ENCODE peak calls at places on chromosome 13, in four cellular contexts. S is activated B cell treated with CpG ODN at 0.5 μM for 24 hours, E is AG09309, B is endothelial cell of umbilical vein. K is an unnamed sample.

GRCh38 chr13:34411881-34412280 is 530.2 kb upstream of the NBEA start:
- DNase-seq in E (no peak), S (no peak), B (no peak), K (no peak)

GRCh38 chr13:40452741-40453665 is 213.4 kb downstream of the FOXO1 start:
- DNase-seq in S (no peak), B (no peak), E (no peak), K (no peak)

GRCh38 chr13:49651775-49652690 is 23.7 kb downstream of the ARL11 start:
- DNase-seq in S (no peak), E (no peak), B (no peak), K (no peak)

GRCh38 chr13:46622918-46623256 is 69.9 kb downstream of the LRCH1 start:
- DNase-seq in S (no peak), E (peak; percentile 73), B (no peak), K (no peak)

GRCh38 chr13:41827507-41828213 is 133.2 kb downstream of the VWA8 start:
- DNase-seq in B (peak; percentile 87), S (no peak), E (peak; percentile 80), K (no peak)

GRCh38 chr13:102042746-102043145 is 359.1 kb downstream of the FGF14 start:
- DNase-seq in E (no peak), B (no peak), S (no peak), K (no peak)

GRCh38 chr13:50993908-50994307 is 84.3 kb downstream of the RNASEH2B start:
- DNase-seq in S (no peak), E (no peak), B (no peak), K (no peak)

GRCh38 chr13:113069861-113070805 is 35.5 kb upstream of the F7 start:
- DNase-seq in E (no peak), S (no peak), B (no peak), K (no peak)

GRCh38 chr13:73273276-73273675 is 214.5 kb downstream of the KLF5 start:
- DNase-seq in E (no peak), B (no peak), S (no peak), K (no peak)

GRCh38 chr13:98782654-98783053 is 30.2 kb upstream of the SLC15A1 start:
- DNase-seq in S (no peak), E (no peak), B (no peak), K (no peak)

GRCh38 chr13:85283408-85283807 is 515.8 kb downstream of the SLITRK6 start:
- DNase-seq in S (no peak), B (peak; percentile 10), E (no peak), K (no peak)

GRCh38 chr13:95156208-95156607 is 145.0 kb downstream of the ABCC4 start:
- DNase-seq in B (peak; percentile 50), S (no peak), E (no peak), K (no peak)

GRCh38 chr13:86882107-86882506 is 789.1 kb upstream of the SLITRK5 start:
- DNase-seq in B (no peak), E (no peak), S (no peak), K (no peak)

GRCh38 chr13:37106642-37107041 is 1.2 kb upstream of the CSNK1A1L start:
- DNase-seq in B (no peak), E (no peak), S (no peak), K (no peak)

GRCh38 chr13:41985788-41986508 is 25.0 kb upstream of the VWA8 start:
- DNase-seq in S (no peak), B (no peak), E (no peak), K (no peak)

GRCh38 chr13:102913924-102914628 is 68.2 kb downstream of the ERCC5 start:
- DNase-seq in E (no peak), S (no peak), B (peak; percentile 73), K (no peak)

GRCh38 chr13:98405107-98405571 is 171.8 kb downstream of the STK24 start:
- DNase-seq in B (no peak), E (no peak), S (no peak), K (no peak)

GRCh38 chr13:33204130-33204927 is 81.2 kb downstream of the STARD13 start:
- DNase-seq in E (peak; percentile 93), S (no peak), B (peak; percentile 89), K (no peak)

GRCh38 chr13:98327326-98328314 is 150.6 kb upstream of the RNF113B start:
- DNase-seq in B (no peak), E (peak; percentile 33), S (no peak), K (no peak)

GRCh38 chr13:75931116-75931515 is 295.0 kb downstream of the LMO7 start:
- DNase-seq in E (no peak), B (no peak), S (no peak), K (no peak)

GRCh38 chr13:47413112-47413511 is 516.3 kb upstream of the HTR2A start:
- DNase-seq in S (no peak), B (no peak), E (no peak), K (no peak)

GRCh38 chr13:98503175-98504028 is 73.5 kb downstream of the STK24 start:
- DNase-seq in E (no peak), B (no peak), S (no peak), K (no peak)

GRCh38 chr13:25046985-25047660 is 48.8 kb upstream of the PABPC3 start:
- DNase-seq in S (no peak), B (no peak), E (no peak), K (peak; percentile 20)

GRCh38 chr13:20616059-20616797 is 49.3 kb downstream of the IFT88 start:
- DNase-seq in S (no peak), B (peak; percentile 74), E (peak; percentile 72), K (no peak)

GRCh38 chr13:105334211-105334610 is 1201.3 kb downstream of the EFNB2 start:
- DNase-seq in E (peak; percentile 43), S (no peak), B (peak; percentile 42), K (no peak)

GRCh38 chr13:88124142-88124541 is 453.0 kb downstream of the SLITRK5 start:
- DNase-seq in S (no peak), B (no peak), E (no peak), K (no peak)

DNA sequence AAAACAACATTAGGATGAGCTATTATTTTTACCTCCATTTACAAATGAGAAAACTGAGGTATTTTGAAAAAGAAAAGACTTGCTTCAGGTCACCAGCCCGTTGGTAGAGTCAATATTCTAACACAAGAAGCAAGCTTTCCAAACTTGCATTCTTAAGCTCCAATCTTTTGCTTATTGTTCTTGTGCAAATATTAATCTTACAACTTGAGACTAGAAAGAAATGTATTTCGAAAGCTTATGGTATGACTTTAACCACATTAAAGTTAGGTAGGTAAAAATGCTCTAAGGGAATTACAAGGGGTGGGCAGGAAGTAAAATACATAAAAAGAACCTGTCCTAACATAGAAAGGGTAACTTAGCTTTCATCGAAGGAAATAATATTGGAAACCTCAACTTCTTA is 453.9 kb downstream of the SLITRK5 start:
- DNase-seq in B (no peak), S (no peak), E (no peak), K (no peak)
- TF ChIP-seq CTCF in B (no peak), S (no peak), E (no peak), K (no peak)

DNA sequence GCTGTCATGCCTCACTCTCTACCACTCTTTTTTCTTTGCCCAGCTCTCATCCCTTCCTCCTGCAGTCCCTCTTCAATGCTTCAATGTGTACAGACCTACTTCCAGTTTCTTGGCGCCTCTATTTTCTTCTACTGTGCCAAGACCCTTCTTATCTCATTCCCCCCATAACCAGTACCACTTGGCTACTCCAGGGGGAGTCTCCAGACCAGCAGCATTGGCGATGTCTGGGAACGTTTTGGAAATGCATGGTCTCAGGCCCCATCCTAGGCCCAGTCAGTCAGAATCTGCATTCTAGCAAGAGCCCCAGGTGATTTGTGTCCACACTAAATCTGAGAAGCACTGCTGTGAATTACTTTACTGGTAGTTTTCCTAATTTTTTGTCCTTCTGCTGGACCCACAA is 198.2 kb downstream of the SLC7A1 start:
- DNase-seq in B (no peak), S (no peak), E (no peak), K (no peak)
- TF ChIP-seq CTCF in B (no peak), S (no peak), E (peak; percentile 6), K (no peak)

DNA sequence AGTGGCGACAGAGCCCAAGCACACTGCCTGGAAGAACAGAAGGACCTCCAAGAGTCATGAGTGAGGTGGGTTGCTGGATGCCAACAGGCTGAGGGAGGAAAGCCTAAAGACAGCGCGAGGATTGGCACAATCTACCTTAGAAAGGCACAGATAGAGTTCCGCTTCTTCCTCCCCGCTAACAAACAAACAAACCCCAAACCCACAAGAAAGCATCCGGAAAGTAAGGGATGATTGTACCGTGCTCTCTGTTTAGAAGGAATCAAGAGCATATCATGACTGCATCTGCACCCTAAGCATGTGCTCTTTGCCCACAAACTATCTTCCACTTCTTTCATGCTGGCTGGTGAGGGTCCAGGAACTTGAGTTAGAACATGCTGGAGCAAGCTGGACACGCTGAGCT is 233.0 kb upstream of the KLF12 start:
- DNase-seq in B (no peak), E (no peak), S (no peak), K (no peak)
- TF ChIP-seq CTCF in B (no peak), E (no peak), S (no peak), K (no peak)

DNA sequence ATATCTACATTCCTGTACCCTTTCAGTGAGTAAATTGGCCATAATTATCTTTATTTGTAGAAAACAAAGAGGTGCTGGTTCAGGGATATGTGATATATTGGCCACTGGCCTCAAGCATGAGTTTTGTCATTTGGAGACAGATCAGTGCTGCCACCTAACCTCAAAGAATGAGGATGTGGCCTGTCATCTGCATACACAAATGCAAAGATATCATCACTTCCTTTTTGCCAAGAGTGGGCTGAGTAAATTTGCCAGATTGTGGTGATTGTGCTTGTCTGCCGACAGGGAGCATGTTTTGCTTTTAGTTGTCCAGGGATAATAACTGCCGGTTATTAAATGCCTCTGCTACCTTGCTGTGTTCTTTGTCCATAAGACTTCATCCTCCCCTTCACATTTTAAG is 44.2 kb downstream of the WASF3 start:
- DNase-seq in E (no peak), B (peak; percentile 79), S (no peak), K (no peak)
- TF ChIP-seq CTCF in E (peak; percentile 18), B (peak; percentile 17), S (no peak), K (no peak)